ENCODE peak calls at places on chromosomes 16 and 17, in four cellular contexts. W is T-cell; B is effector memory CD4-positive, alpha-beta T cell; A is heart right ventricle. O is an unnamed sample.

GRCh38 chr16:27430923-27431484 is 29.0 kb downstream of the IL21R start:
- DNase-seq in W (no peak), B (no peak), A (peak), O (no peak)

GRCh38 chr16:977096-977701 is 4.4 kb upstream of the SOX8 start:
- DNase-seq in W (no peak), B (no peak), A (no peak), O (no peak)

GRCh38 chr16:89507834-89508590 is at the start of gene SPG7:
- DNase-seq in W (peak), B (peak), A (peak), O (peak)

GRCh38 chr16:799111-799947 is 1.2 kb downstream of the GNG13 start:
- DNase-seq in W (no peak), B (no peak), A (no peak), O (no peak)

GRCh38 chr17:61409301-61410099 is 9.9 kb downstream of the TBX2 start:
- DNase-seq in W (no peak), B (no peak), A (peak), O (no peak)

GRCh38 chr17:41615454-41615853 is 2.9 kb upstream of the KRT16 start:
- DNase-seq in W (no peak), B (no peak), A (no peak), O (no peak)

GRCh38 chr17:30095507-30096244 is 20.9 kb upstream of the NSRP1 start:
- DNase-seq in W (no peak), B (no peak), A (no peak), O (no peak)

GRCh38 chr16:54265558-54266213 is 20.9 kb downstream of the IRX3 start:
- DNase-seq in W (no peak), B (no peak), A (no peak), O (no peak)

GRCh38 chr17:72878975-72879660 is 213.4 kb downstream of the SLC39A11 start:
- DNase-seq in W (no peak), B (no peak), A (no peak), O (no peak)

GRCh38 chr17:31696184-31696602 is 162.9 kb downstream of the COPRS start:
- DNase-seq in W (no peak), B (no peak), A (peak), O (no peak)